ENCODE peak calls at places on chromosomes 7 and 10, in five cellular contexts. T is cardiac fibroblast, X is hepatocyte, F is coronary artery, L is lower lobe of right lung. Q is an unnamed sample.
A peak's percentile ranks its signal among the peaks of the same experiment; 100 is the strongest.

GRCh38 chr10:89215511-89215910 is 8.4 kb upstream of the CH25H start:
- DNase-seq in T (no peak), X (no peak), F (no peak), L (no peak), Q (no peak)

GRCh38 chr7:2049782-2050510 is 182.8 kb downstream of the MAD1L1 start:
- DNase-seq in T (no peak), X (no peak), F (no peak), L (no peak), Q (peak; percentile 76)

GRCh38 chr7:83648464-83649241 is at the start of gene SEMA3E:
- DNase-seq in T (peak; percentile 28), X (peak; percentile 61), F (no peak), L (no peak), Q (no peak)

GRCh38 chr7:8436965-8437364 is 3.6 kb downstream of the NXPH1 start:
- DNase-seq in T (peak; percentile 14), X (peak; percentile 72), F (no peak), L (no peak), Q (no peak)

GRCh38 chr7:117249696-117250095 is 73.2 kb downstream of the WNT2 start:
- DNase-seq in T (no peak), X (no peak), F (no peak), L (no peak), Q (no peak)

GRCh38 chr10:112838784-112839481 is 111.1 kb upstream of the TCF7L2 start:
- DNase-seq in T (no peak), X (no peak), F (no peak), L (no peak), Q (no peak)

GRCh38 chr10:22913474-22914092 is 14.3 kb upstream of the ARMC3 start:
- DNase-seq in T (no peak), X (no peak), F (no peak), L (no peak), Q (no peak)

GRCh38 chr10:43027331-43027955 is 49.4 kb upstream of the RET start:
- DNase-seq in T (no peak), X (no peak), F (no peak), L (no peak), Q (no peak)

GRCh38 chr7:66697451-66698438 is 42.8 kb upstream of the RABGEF1 start:
- DNase-seq in T (peak; percentile 60), X (no peak), F (peak; percentile 80), L (no peak), Q (no peak)

DNA sequence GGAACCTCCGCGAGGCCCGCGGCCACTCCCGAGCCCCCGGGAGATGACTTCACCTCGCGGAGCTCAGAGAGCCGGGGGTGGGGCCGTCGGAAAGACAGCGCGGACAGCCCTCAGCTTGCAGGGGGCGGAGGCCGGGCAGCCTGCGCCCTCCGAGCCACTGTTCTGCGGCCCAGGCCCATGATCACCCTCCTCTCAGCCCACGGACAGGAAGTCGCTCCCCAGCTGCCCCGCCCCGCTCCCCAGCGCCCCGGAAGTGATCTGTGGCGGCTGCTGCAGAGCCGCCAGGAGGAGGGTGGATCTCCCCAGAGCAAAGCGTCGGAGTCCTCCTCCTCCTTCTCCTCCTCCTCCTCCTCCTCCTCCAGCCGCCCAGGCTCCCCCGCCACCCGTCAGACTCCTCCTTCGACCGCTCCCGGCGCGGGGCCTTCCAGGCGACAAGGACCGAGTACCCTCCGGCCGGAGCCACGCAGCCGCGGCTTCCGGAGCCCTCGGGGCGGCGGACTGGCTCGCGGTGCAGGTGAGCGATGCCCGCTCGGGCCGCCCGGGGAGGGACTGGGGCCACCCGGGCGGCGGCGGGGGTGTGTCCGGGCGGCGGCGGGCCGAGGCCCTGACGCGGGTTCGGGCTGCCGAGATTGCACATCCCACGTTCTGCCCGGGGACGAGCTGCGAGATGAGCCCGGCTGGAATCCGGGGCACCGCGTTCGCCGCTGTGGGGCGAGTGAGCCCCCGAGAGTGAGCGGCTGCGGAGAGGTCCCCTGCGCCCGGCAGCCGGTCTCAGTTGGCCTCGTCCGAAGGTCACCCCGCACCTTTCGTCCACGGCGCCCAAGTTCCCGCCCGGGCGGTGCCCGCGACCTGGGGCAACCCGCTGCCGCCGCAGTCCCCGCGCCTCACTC is at the start of gene RALA:
- DNase-seq in T (peak; percentile 96), X (peak; percentile 96), F (peak; percentile 95), L (peak; percentile 93), Q (peak; percentile 95)
- TF ChIP-seq CTCF in T (no peak), X (no peak), F (no peak), L (no peak), Q (peak; percentile 25)

GRCh38 chr7:143299840-143300239 is 11.7 kb downstream of the CASP2 start:
- DNase-seq in T (peak; percentile 20), X (peak; percentile 42), F (no peak), L (no peak), Q (no peak)
- TF ChIP-seq CTCF in T (peak; percentile 50), X (peak; percentile 42), F (peak; percentile 28), L (peak; percentile 56), Q (peak; percentile 72)

GRCh38 chr7:141012044-141012685 is 2.6 kb downstream of the MRPS33 start:
- DNase-seq in T (peak; percentile 76), X (peak; percentile 79), F (no peak), L (peak; percentile 49), Q (no peak)
- TF ChIP-seq CTCF in T (peak; percentile 52), X (peak; percentile 70), F (peak; percentile 15), L (peak; percentile 60), Q (peak; percentile 82)

GRCh38 chr10:97732052-97732359 is 4.9 kb upstream of the ZFYVE27 start:
- DNase-seq in T (no peak), X (no peak), F (no peak), L (no peak), Q (no peak)
- TF ChIP-seq CTCF in T (no peak), X (no peak), F (no peak), L (no peak), Q (peak; percentile 19)